ENCODE peak calls at places on chromosomes 5 and 9, in ten cellular contexts. One of them, this sample, is unnamed.

GRCh38 chr9:123960366-123960765 is 30.4 kb upstream of the DENND1A start:
- DNase-seq in lower lobe of right lung: no peak
- DNase-seq in CD8-positive, alpha-beta T cell: no peak
- DNase-seq in breast epithelium: no peak
- DNase-seq in heart left ventricle: no peak
- DNase-seq in fibroblast of lung: no peak
- DNase-seq in cardiac muscle cell: no peak
- DNase-seq in AG04450: no peak
- DNase-seq in colonic mucosa: no peak
- DNase-seq in sigmoid colon: no peak
- DNase-seq in this sample: no peak

GRCh38 chr5:155368490-155368889 is 354.9 kb downstream of the KIF4B start:
- DNase-seq in lower lobe of right lung: no peak
- DNase-seq in CD8-positive, alpha-beta T cell: no peak
- DNase-seq in breast epithelium: no peak
- DNase-seq in heart left ventricle: no peak
- DNase-seq in fibroblast of lung: no peak
- DNase-seq in cardiac muscle cell: no peak
- DNase-seq in AG04450: no peak
- DNase-seq in colonic mucosa: no peak
- DNase-seq in sigmoid colon: no peak
- DNase-seq in this sample: no peak

GRCh38 chr5:98770911-98771322 is 2.5 kb upstream of the RGMB start:
- DNase-seq in lower lobe of right lung: no peak
- DNase-seq in CD8-positive, alpha-beta T cell: no peak
- DNase-seq in breast epithelium: no peak
- DNase-seq in heart left ventricle: no peak
- DNase-seq in fibroblast of lung: no peak
- DNase-seq in cardiac muscle cell: peak; percentile 50
- DNase-seq in AG04450: no peak
- DNase-seq in colonic mucosa: no peak
- DNase-seq in sigmoid colon: no peak
- DNase-seq in this sample: no peak

GRCh38 chr5:97062046-97062445 is 80.4 kb downstream of the LIX1 start:
- DNase-seq in lower lobe of right lung: no peak
- DNase-seq in CD8-positive, alpha-beta T cell: no peak
- DNase-seq in breast epithelium: no peak
- DNase-seq in heart left ventricle: no peak
- DNase-seq in fibroblast of lung: no peak
- DNase-seq in cardiac muscle cell: no peak
- DNase-seq in AG04450: no peak
- DNase-seq in colonic mucosa: no peak
- DNase-seq in sigmoid colon: no peak
- DNase-seq in this sample: no peak

GRCh38 chr5:139837711-139838380 is 42.2 kb downstream of the PSD2 start:
- DNase-seq in lower lobe of right lung: no peak
- DNase-seq in CD8-positive, alpha-beta T cell: no peak
- DNase-seq in breast epithelium: no peak
- DNase-seq in heart left ventricle: no peak
- DNase-seq in fibroblast of lung: no peak
- DNase-seq in cardiac muscle cell: no peak
- DNase-seq in AG04450: no peak
- DNase-seq in colonic mucosa: no peak
- DNase-seq in sigmoid colon: peak; percentile 28
- DNase-seq in this sample: no peak

GRCh38 chr9:87405677-87406544 is 91.8 kb upstream of the DAPK1 start:
- DNase-seq in lower lobe of right lung: peak; percentile 53
- DNase-seq in CD8-positive, alpha-beta T cell: no peak
- DNase-seq in breast epithelium: no peak
- DNase-seq in heart left ventricle: no peak
- DNase-seq in fibroblast of lung: peak; percentile 52
- DNase-seq in cardiac muscle cell: peak; percentile 80
- DNase-seq in AG04450: no peak
- DNase-seq in colonic mucosa: peak; percentile 20
- DNase-seq in sigmoid colon: peak; percentile 78
- DNase-seq in this sample: peak; percentile 43

GRCh38 chr5:78647411-78647818 is 1.2 kb downstream of the LHFPL2 start:
- DNase-seq in lower lobe of right lung: no peak
- DNase-seq in CD8-positive, alpha-beta T cell: no peak
- DNase-seq in breast epithelium: no peak
- DNase-seq in heart left ventricle: no peak
- DNase-seq in fibroblast of lung: peak; percentile 53
- DNase-seq in cardiac muscle cell: peak; percentile 58
- DNase-seq in AG04450: no peak
- DNase-seq in colonic mucosa: peak; percentile 71
- DNase-seq in sigmoid colon: peak; percentile 71
- DNase-seq in this sample: no peak

GRCh38 chr9:14485366-14485765 is 171.4 kb upstream of the NFIB start:
- DNase-seq in lower lobe of right lung: no peak
- DNase-seq in CD8-positive, alpha-beta T cell: no peak
- DNase-seq in breast epithelium: no peak
- DNase-seq in heart left ventricle: no peak
- DNase-seq in fibroblast of lung: no peak
- DNase-seq in cardiac muscle cell: no peak
- DNase-seq in AG04450: no peak
- DNase-seq in colonic mucosa: no peak
- DNase-seq in sigmoid colon: no peak
- DNase-seq in this sample: no peak

GRCh38 chr9:588952-589351 is 252.5 kb upstream of the DMRT1 start:
- DNase-seq in lower lobe of right lung: no peak
- DNase-seq in CD8-positive, alpha-beta T cell: no peak
- DNase-seq in breast epithelium: no peak
- DNase-seq in heart left ventricle: no peak
- DNase-seq in fibroblast of lung: no peak
- DNase-seq in cardiac muscle cell: no peak
- DNase-seq in AG04450: no peak
- DNase-seq in colonic mucosa: no peak
- DNase-seq in sigmoid colon: no peak
- DNase-seq in this sample: no peak

GRCh38 chr9:2526071-2526862 is 95.3 kb upstream of the VLDLR start:
- DNase-seq in lower lobe of right lung: no peak
- DNase-seq in CD8-positive, alpha-beta T cell: no peak
- DNase-seq in breast epithelium: no peak
- DNase-seq in heart left ventricle: no peak
- DNase-seq in fibroblast of lung: no peak
- DNase-seq in cardiac muscle cell: peak; percentile 41
- DNase-seq in AG04450: no peak
- DNase-seq in colonic mucosa: no peak
- DNase-seq in sigmoid colon: no peak
- DNase-seq in this sample: no peak

GRCh38 chr9:7192266-7192665 is 434.5 kb downstream of the KDM4C start:
- DNase-seq in lower lobe of right lung: no peak
- DNase-seq in CD8-positive, alpha-beta T cell: no peak
- DNase-seq in breast epithelium: no peak
- DNase-seq in heart left ventricle: no peak
- DNase-seq in fibroblast of lung: no peak
- DNase-seq in cardiac muscle cell: no peak
- DNase-seq in AG04450: no peak
- DNase-seq in colonic mucosa: no peak
- DNase-seq in sigmoid colon: no peak
- DNase-seq in this sample: no peak
- H3K27ac ChIP-seq in lower lobe of right lung: no peak overlapping the region
- H3K27ac ChIP-seq in CD8-positive, alpha-beta T cell: no peak overlapping the region
- H3K27ac ChIP-seq in breast epithelium: no peak overlapping the region
- H3K27ac ChIP-seq in heart left ventricle: no peak overlapping the region
- H3K27ac ChIP-seq in fibroblast of lung: no peak overlapping the region
- H3K27ac ChIP-seq in cardiac muscle cell: no peak overlapping the region
- H3K27ac ChIP-seq in AG04450: no peak overlapping the region
- H3K27ac ChIP-seq in colonic mucosa: no peak overlapping the region
- H3K27ac ChIP-seq in sigmoid colon: no peak overlapping the region
- H3K27ac ChIP-seq in this sample: no peak overlapping the region

GRCh38 chr5:1431021-1431811 is 14.0 kb downstream of the SLC6A3 start:
- DNase-seq in lower lobe of right lung: peak; percentile 40
- DNase-seq in CD8-positive, alpha-beta T cell: no peak
- DNase-seq in breast epithelium: no peak
- DNase-seq in heart left ventricle: peak; percentile 14
- DNase-seq in fibroblast of lung: no peak
- DNase-seq in cardiac muscle cell: no peak
- DNase-seq in AG04450: no peak
- DNase-seq in colonic mucosa: no peak
- DNase-seq in sigmoid colon: peak; percentile 60
- DNase-seq in this sample: peak; percentile 31
- H3K9me3 ChIP-seq in lower lobe of right lung: peaks cover 20% of the 10 kb centered on the region
- H3K9me3 ChIP-seq in CD8-positive, alpha-beta T cell: no peaks in the 10 kb centered on the region
- H3K9me3 ChIP-seq in breast epithelium: peaks cover 34% of the 10 kb centered on the region
- H3K9me3 ChIP-seq in heart left ventricle: peaks cover 38% of the 10 kb centered on the region
- H3K9me3 ChIP-seq in fibroblast of lung: no peaks in the 10 kb centered on the region
- H3K9me3 ChIP-seq in cardiac muscle cell: peaks cover 3% of the 10 kb centered on the region
- H3K9me3 ChIP-seq in AG04450: peaks cover 59% of the 10 kb centered on the region
- H3K9me3 ChIP-seq in colonic mucosa: no peaks in the 10 kb centered on the region
- H3K9me3 ChIP-seq in sigmoid colon: peaks cover 12% of the 10 kb centered on the region
- H3K9me3 ChIP-seq in this sample: peaks cover 49% of the 10 kb centered on the region

GRCh38 chr5:128668921-128669320 is 130.9 kb upstream of the FBN2 start:
- DNase-seq in lower lobe of right lung: no peak
- DNase-seq in CD8-positive, alpha-beta T cell: no peak
- DNase-seq in breast epithelium: no peak
- DNase-seq in heart left ventricle: no peak
- DNase-seq in fibroblast of lung: no peak
- DNase-seq in cardiac muscle cell: no peak
- DNase-seq in AG04450: no peak
- DNase-seq in colonic mucosa: no peak
- DNase-seq in sigmoid colon: no peak
- DNase-seq in this sample: no peak

GRCh38 chr5:128667751-128668150 is 129.7 kb upstream of the FBN2 start:
- DNase-seq in lower lobe of right lung: no peak
- DNase-seq in CD8-positive, alpha-beta T cell: no peak
- DNase-seq in breast epithelium: no peak
- DNase-seq in heart left ventricle: no peak
- DNase-seq in fibroblast of lung: no peak
- DNase-seq in cardiac muscle cell: no peak
- DNase-seq in AG04450: no peak
- DNase-seq in colonic mucosa: no peak
- DNase-seq in sigmoid colon: no peak
- DNase-seq in this sample: no peak

GRCh38 chr5:128665747-128666355 is 127.8 kb upstream of the FBN2 start:
- DNase-seq in lower lobe of right lung: no peak
- DNase-seq in CD8-positive, alpha-beta T cell: no peak
- DNase-seq in breast epithelium: no peak
- DNase-seq in heart left ventricle: no peak
- DNase-seq in fibroblast of lung: no peak
- DNase-seq in cardiac muscle cell: no peak
- DNase-seq in AG04450: no peak
- DNase-seq in colonic mucosa: no peak
- DNase-seq in sigmoid colon: no peak
- DNase-seq in this sample: no peak

GRCh38 chr5:128669803-128670202 is 131.8 kb upstream of the FBN2 start:
- DNase-seq in lower lobe of right lung: no peak
- DNase-seq in CD8-positive, alpha-beta T cell: no peak
- DNase-seq in breast epithelium: no peak
- DNase-seq in heart left ventricle: no peak
- DNase-seq in fibroblast of lung: no peak
- DNase-seq in cardiac muscle cell: no peak
- DNase-seq in AG04450: no peak
- DNase-seq in colonic mucosa: no peak
- DNase-seq in sigmoid colon: no peak
- DNase-seq in this sample: no peak

GRCh38 chr5:128667148-128667547 is 129.1 kb upstream of the FBN2 start:
- DNase-seq in lower lobe of right lung: no peak
- DNase-seq in CD8-positive, alpha-beta T cell: no peak
- DNase-seq in breast epithelium: no peak
- DNase-seq in heart left ventricle: no peak
- DNase-seq in fibroblast of lung: no peak
- DNase-seq in cardiac muscle cell: no peak
- DNase-seq in AG04450: no peak
- DNase-seq in colonic mucosa: no peak
- DNase-seq in sigmoid colon: no peak
- DNase-seq in this sample: no peak
- TF ChIP-seq CTCF in lower lobe of right lung: no peak
- TF ChIP-seq CTCF in CD8-positive, alpha-beta T cell: no peak
- TF ChIP-seq CTCF in breast epithelium: no peak
- TF ChIP-seq CTCF in heart left ventricle: peak; percentile 32
- TF ChIP-seq CTCF in fibroblast of lung: no peak
- TF ChIP-seq CTCF in cardiac muscle cell: peak; percentile 17
- TF ChIP-seq CTCF in AG04450: no peak
- TF ChIP-seq CTCF in colonic mucosa: no peak
- TF ChIP-seq CTCF in sigmoid colon: no peak
- TF ChIP-seq CTCF in this sample: no peak

GRCh38 chr9:133124123-133124948 is 3.3 kb upstream of the RALGDS start:
- DNase-seq in lower lobe of right lung: no peak
- DNase-seq in CD8-positive, alpha-beta T cell: no peak
- DNase-seq in breast epithelium: no peak
- DNase-seq in heart left ventricle: no peak
- DNase-seq in fibroblast of lung: no peak
- DNase-seq in cardiac muscle cell: no peak
- DNase-seq in AG04450: no peak
- DNase-seq in colonic mucosa: no peak
- DNase-seq in sigmoid colon: no peak
- DNase-seq in this sample: no peak
- H3K27ac ChIP-seq in lower lobe of right lung: no peak overlapping the region
- H3K27ac ChIP-seq in CD8-positive, alpha-beta T cell: no peak overlapping the region
- H3K27ac ChIP-seq in breast epithelium: peak overlapping the region; percentile 98
- H3K27ac ChIP-seq in heart left ventricle: no peak overlapping the region
- H3K27ac ChIP-seq in fibroblast of lung: no peak overlapping the region
- H3K27ac ChIP-seq in cardiac muscle cell: peak overlapping the region; percentile 96
- H3K27ac ChIP-seq in AG04450: no peak overlapping the region
- H3K27ac ChIP-seq in colonic mucosa: no peak overlapping the region
- H3K27ac ChIP-seq in sigmoid colon: no peak overlapping the region
- H3K27ac ChIP-seq in this sample: peak overlapping the region; percentile 51

This sample was measured in left lung.